ENCODE peak calls at places on chromosome 1, in five cellular contexts. A is right cardiac atrium; F is body of pancreas; O is osteoblast; B is CD8-positive, alpha-beta T cell. Y is an unnamed sample.

GRCh38 chr1:232428781-232429530 is 201.0 kb downstream of the SIPA1L2 start:
- DNase-seq in A (no peak), F (no peak), O (no peak), B (no peak), Y (no peak)

GRCh38 chr1:211625040-211625439 is 46.1 kb upstream of the SLC30A1 start:
- DNase-seq in A (no peak), F (no peak), O (peak; percentile 86), B (peak; percentile 32), Y (no peak)

GRCh38 chr1:228005511-228006033 is 1.2 kb upstream of the WNT3A start:
- DNase-seq in A (no peak), F (no peak), O (peak; percentile 87), B (no peak), Y (no peak)

GRCh38 chr1:198726455-198726854 is 87.6 kb downstream of the PTPRC start:
- DNase-seq in A (no peak), F (no peak), O (peak; percentile 85), B (no peak), Y (no peak)

GRCh38 chr1:10507111-10507879 is 32.5 kb downstream of the PEX14 start:
- DNase-seq in A (peak; percentile 71), F (peak; percentile 71), O (peak; percentile 90), B (peak; percentile 57), Y (no peak)

GRCh38 chr1:244212792-244213475 is 161.9 kb downstream of the ZBTB18 start:
- DNase-seq in A (no peak), F (no peak), O (no peak), B (no peak), Y (no peak)

GRCh38 chr1:114756949-114757454 is 782 bp downstream of the CSDE1 start:
- DNase-seq in A (peak; percentile 47), F (peak; percentile 27), O (peak; percentile 51), B (no peak), Y (peak; percentile 78)

GRCh38 chr1:15885701-15886612 is 38.5 kb downstream of the SPEN start:
- DNase-seq in A (peak; percentile 99), F (peak; percentile 99), O (peak; percentile 91), B (peak; percentile 27), Y (peak; percentile 98)

GRCh38 chr1:207856276-207857023 is 54.5 kb downstream of the CD34 start:
- DNase-seq in A (no peak), F (no peak), O (no peak), B (no peak), Y (no peak)

GRCh38 chr1:66176828-66177227 is 357.1 kb upstream of the SGIP1 start:
- DNase-seq in A (no peak), F (no peak), O (no peak), B (no peak), Y (no peak)

GRCh38 chr1:28115267-28115666 is 26.9 kb upstream of the EYA3 start:
- DNase-seq in A (no peak), F (no peak), O (no peak), B (peak; percentile 10), Y (peak; percentile 56)

DNA sequence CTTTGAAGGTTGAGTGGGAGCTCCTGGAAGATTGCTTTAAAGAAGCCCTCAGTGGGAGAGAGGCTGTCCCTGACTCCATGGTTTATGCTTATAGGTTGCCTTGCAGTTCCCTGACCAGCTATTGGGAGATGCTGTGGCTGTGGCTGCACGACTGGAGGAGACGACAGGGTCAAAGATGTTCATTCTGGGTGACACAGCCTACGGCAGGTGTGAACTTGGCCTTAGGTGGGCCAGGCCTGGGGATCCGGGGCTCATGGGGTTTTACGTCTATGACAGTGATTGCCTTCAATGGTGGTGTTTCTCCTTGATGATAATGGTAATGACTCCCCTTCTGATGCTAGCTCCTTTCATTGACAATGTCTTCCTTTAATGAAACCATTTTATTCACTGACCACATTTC is 692 bp downstream of the DPH2 start:
- DNase-seq in A (no peak), F (no peak), O (peak; percentile 82), B (no peak), Y (no peak)
- H3K4me3 ChIP-seq in A (peak overlapping the region; percentile 87), F (peak overlapping the region; percentile 21), O (peak overlapping the region; percentile 99), B (peak overlapping the region; percentile 78), Y (peak overlapping the region; percentile 62)

GRCh38 chr1:20185834-20186782 is at the start of the genes PLA2G2C and UBXN10:
- DNase-seq in A (peak; percentile 89), F (peak; percentile 58), O (no peak), B (peak; percentile 33), Y (peak; percentile 87)
- H3K27me3 ChIP-seq in A (no peaks in the 10 kb centered on the region), F (no peaks in the 10 kb centered on the region), O (peaks cover 78% of the 10 kb centered on the region), B (no peaks in the 10 kb centered on the region), Y (peaks cover 41% of the 10 kb centered on the region)

DNA sequence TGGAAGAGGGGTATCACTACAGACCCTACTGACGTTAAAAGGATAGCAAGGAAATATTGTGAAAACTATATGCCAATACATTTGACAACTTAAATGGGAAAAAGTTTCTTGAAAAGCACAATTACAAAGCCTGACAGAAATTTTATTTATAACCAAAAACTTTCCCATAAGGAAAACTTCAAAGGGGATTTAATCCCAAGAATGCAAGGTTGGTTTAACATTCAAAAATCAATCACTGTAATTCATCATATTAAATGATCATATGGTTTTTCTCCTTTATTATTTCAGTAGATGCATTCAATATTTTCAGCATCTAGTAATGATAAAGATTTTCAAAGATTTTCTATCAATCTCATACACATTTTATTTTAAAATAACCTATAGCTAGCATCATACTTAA is 13.3 kb downstream of the LRRC8C start:
- DNase-seq in A (no peak), F (no peak), O (no peak), B (no peak), Y (no peak)
- H3K4me1 ChIP-seq in A (peaks cover 3% of the 10 kb centered on the region), F (no peaks in the 10 kb centered on the region), O (no peaks in the 10 kb centered on the region), B (peaks cover 64% of the 10 kb centered on the region), Y (peaks cover 7% of the 10 kb centered on the region)

GRCh38 chr1:160267284-160267991 is 5.1 kb upstream of the DCAF8 start:
- DNase-seq in A (no peak), F (no peak), O (no peak), B (no peak), Y (no peak)
- H3K4me3 ChIP-seq in A (no peak overlapping the region), F (no peak overlapping the region), O (no peak overlapping the region), B (no peak overlapping the region), Y (no peak overlapping the region)